ENCODE peak calls at places on chromosomes 5 and 9, in eight cellular contexts. D is fibroblast of the aortic adventitia; Q is brain microvascular endothelial cell; R is T-helper 2 cell; N is AG09309; E is AG08396; K is stimulated activated CD8-positive, alpha-beta memory T cell treated with anti-CD3 and anti-CD28 coated beads, Interleukin-4, amount 100 ng/mL, for 24 hours; G is mesothelial cell of epicardium. T is an unnamed sample.

GRCh38 chr5:124395287-124395686 is 351.2 kb downstream of the ZNF608 start:
- DNase-seq in D (no peak), Q (no peak), R (no peak), N (no peak), E (no peak), K (no peak), G (no peak), T (no peak)

GRCh38 chr5:174690256-174690655 is 34.1 kb upstream of the MSX2 start:
- DNase-seq in D (no peak), Q (no peak), R (no peak), N (no peak), E (peak; percentile 63), K (no peak), G (no peak), T (no peak)

GRCh38 chr9:26744362-26744965 is 148.1 kb downstream of the CAAP1 start:
- DNase-seq in D (peak; percentile 62), Q (no peak), R (peak; percentile 13), N (no peak), E (no peak), K (no peak), G (no peak), T (no peak)

GRCh38 chr9:133584559-133585476 is 24.4 kb downstream of the FAM163B start:
- DNase-seq in D (peak; percentile 48), Q (no peak), R (no peak), N (no peak), E (no peak), K (no peak), G (no peak), T (no peak)

GRCh38 chr9:127007638-127008037 is 93.1 kb downstream of the RALGPS1 start:
- DNase-seq in D (no peak), Q (no peak), R (no peak), N (no peak), E (no peak), K (no peak), G (no peak), T (no peak)

GRCh38 chr9:129863059-129863690 is 27.9 kb downstream of the USP20 start:
- DNase-seq in D (peak; percentile 60), Q (peak; percentile 72), R (peak; percentile 98), N (no peak), E (no peak), K (peak; percentile 42), G (no peak), T (no peak)

GRCh38 chr9:91945277-91946074 is 4.6 kb downstream of the ROR2 start:
- DNase-seq in D (peak; percentile 91), Q (no peak), R (no peak), N (no peak), E (no peak), K (no peak), G (peak; percentile 49), T (no peak)

GRCh38 chr9:93052791-93053540 is 5.5 kb upstream of the SUSD3 start:
- DNase-seq in D (no peak), Q (no peak), R (no peak), N (no peak), E (no peak), K (no peak), G (no peak), T (no peak)

GRCh38 chr5:169970911-169971436 is 9.3 kb downstream of the INSYN2B start:
- DNase-seq in D (peak; percentile 78), Q (peak; percentile 58), R (no peak), N (peak; percentile 27), E (peak; percentile 77), K (no peak), G (no peak), T (no peak)

GRCh38 chr9:119859128-119859527 is 489.9 kb upstream of the BRINP1 start:
- DNase-seq in D (no peak), Q (no peak), R (no peak), N (no peak), E (no peak), K (no peak), G (no peak), T (no peak)